ENCODE peak calls at places on chromosomes 16 and 17, in five cellular contexts. X is transverse colon, P is vagina, L is spleen, G is stomach. R is an unnamed sample.

GRCh38 chr16:79599256-79599836 is 1.2 kb downstream of the MAF start:
- DNase-seq in P (no peak), X (no peak), L (peak; percentile 87), G (no peak), R (no peak)

GRCh38 chr16:75703341-75703740 is 2.1 kb upstream of the DUXB start:
- DNase-seq in X (no peak), L (no peak), G (no peak), P (no peak), R (no peak)

GRCh38 chr16:3730161-3731125 is 13.1 kb upstream of the TRAP1 start:
- DNase-seq in L (peak; percentile 43), X (no peak), P (no peak), G (no peak), R (no peak)

GRCh38 chr16:58459344-58460218 is 40.4 kb upstream of the NDRG4 start:
- DNase-seq in X (no peak), P (no peak), G (no peak), L (no peak), R (no peak)

GRCh38 chr16:58414938-58415451 is 22.7 kb downstream of the GINS3 start:
- DNase-seq in P (no peak), L (no peak), X (no peak), G (no peak), R (no peak)

GRCh38 chr17:43217614-43218087 is 6.0 kb downstream of the TMEM106A start:
- DNase-seq in L (peak; percentile 42), G (no peak), P (no peak), X (no peak), R (no peak)

GRCh38 chr16:79261461-79261860 is 339.1 kb downstream of the MAF start:
- DNase-seq in X (peak; percentile 52), L (peak; percentile 80), P (peak; percentile 44), G (peak; percentile 53), R (peak; percentile 62)

GRCh38 chr17:30363715-30364202 is 15.0 kb upstream of the CPD start:
- DNase-seq in P (no peak), G (peak; percentile 51), X (peak; percentile 46), L (peak; percentile 86), R (peak; percentile 82)

GRCh38 chr16:27430512-27430911 is 28.5 kb downstream of the IL21R start:
- DNase-seq in L (no peak), G (no peak), P (peak; percentile 42), X (no peak), R (no peak)

GRCh38 chr16:86071611-86072240 is 172.8 kb downstream of the IRF8 start:
- DNase-seq in P (no peak), G (no peak), X (no peak), L (peak; percentile 56), R (no peak)

GRCh38 chr17:38733315-38734234 is 3.4 kb downstream of the CISD3 start:
- DNase-seq in P (no peak), G (no peak), L (no peak), X (no peak), R (no peak)

GRCh38 chr16:28289106-28289505 is 3.2 kb upstream of the SBK1 start:
- DNase-seq in G (no peak), X (no peak), L (no peak), P (no peak), R (no peak)

GRCh38 chr16:3542601-3543373 is 34.4 kb downstream of the NLRC3 start:
- DNase-seq in L (no peak), G (no peak), X (no peak), P (no peak), R (no peak)

GRCh38 chr16:69112285-69113129 is 7.1 kb downstream of the HAS3 start:
- DNase-seq in X (peak; percentile 64), L (peak; percentile 78), G (peak; percentile 71), P (no peak), R (peak; percentile 53)

GRCh38 chr17:74807925-74808324 is 31.8 kb upstream of the NAT9 start:
- DNase-seq in G (no peak), P (no peak), L (no peak), X (no peak), R (no peak)

GRCh38 chr17:34797724-34798123 is 163.5 kb downstream of the CCT6B start:
- DNase-seq in P (no peak), G (no peak), X (no peak), L (no peak), R (no peak)

GRCh38 chr17:41464682-41465081 is 2.5 kb downstream of the KRT32 start:
- DNase-seq in L (no peak), G (peak; percentile 59), X (no peak), P (no peak), R (no peak)

GRCh38 chr17:30290696-30291570 is 811 bp downstream of the BLMH start:
- DNase-seq in X (peak; percentile 58), G (peak; percentile 50), L (peak; percentile 81), P (no peak), R (peak; percentile 89)

GRCh38 chr17:43042025-43042424 is 17.0 kb downstream of the RND2 start:
- DNase-seq in P (no peak), X (no peak), G (no peak), L (no peak), R (no peak)

DNA sequence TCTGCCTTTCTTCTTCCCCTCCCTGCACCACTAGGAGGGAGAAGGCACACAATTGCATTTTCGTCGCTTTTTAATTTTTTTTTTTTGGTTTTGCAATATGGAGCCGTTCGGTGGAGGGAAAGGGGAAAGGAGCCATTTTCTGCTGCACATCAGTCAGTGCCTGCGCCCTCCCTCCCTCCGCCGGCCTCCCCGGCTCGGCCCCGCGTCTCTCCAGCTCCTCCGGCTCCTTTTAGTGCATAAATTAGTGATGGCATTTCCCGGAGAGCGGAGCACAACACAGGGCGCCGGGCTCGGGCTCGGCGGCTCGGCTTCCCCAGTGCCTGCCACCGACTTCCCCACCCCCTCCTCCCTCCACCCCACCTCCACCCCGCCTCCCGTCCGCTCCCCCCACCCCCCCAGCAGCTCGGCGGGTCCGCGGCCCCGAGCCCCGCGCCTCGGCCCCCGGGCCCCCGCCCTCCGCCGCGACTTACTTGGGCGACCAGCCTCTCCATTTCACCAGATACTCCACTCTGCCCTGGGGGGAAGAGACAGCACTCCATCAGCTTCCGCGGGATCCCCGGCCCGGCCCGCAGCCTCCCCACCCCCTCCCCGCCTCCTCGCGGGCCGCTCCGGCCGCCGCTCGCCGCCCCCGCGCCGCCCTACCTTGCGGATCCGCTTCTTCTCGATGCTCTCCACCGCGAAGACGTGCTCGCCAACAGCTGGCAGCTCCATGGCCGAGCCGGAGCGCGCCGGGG is 532 bp downstream of the CBX4 start:
- DNase-seq in G (peak; percentile 55), L (peak; percentile 91), X (peak; percentile 63), P (no peak), R (peak; percentile 92)
- TF ChIP-seq POLR2A in G (no peak), L (no peak), X (peak; percentile 35), P (no peak), R (peak; percentile 20)

DNA sequence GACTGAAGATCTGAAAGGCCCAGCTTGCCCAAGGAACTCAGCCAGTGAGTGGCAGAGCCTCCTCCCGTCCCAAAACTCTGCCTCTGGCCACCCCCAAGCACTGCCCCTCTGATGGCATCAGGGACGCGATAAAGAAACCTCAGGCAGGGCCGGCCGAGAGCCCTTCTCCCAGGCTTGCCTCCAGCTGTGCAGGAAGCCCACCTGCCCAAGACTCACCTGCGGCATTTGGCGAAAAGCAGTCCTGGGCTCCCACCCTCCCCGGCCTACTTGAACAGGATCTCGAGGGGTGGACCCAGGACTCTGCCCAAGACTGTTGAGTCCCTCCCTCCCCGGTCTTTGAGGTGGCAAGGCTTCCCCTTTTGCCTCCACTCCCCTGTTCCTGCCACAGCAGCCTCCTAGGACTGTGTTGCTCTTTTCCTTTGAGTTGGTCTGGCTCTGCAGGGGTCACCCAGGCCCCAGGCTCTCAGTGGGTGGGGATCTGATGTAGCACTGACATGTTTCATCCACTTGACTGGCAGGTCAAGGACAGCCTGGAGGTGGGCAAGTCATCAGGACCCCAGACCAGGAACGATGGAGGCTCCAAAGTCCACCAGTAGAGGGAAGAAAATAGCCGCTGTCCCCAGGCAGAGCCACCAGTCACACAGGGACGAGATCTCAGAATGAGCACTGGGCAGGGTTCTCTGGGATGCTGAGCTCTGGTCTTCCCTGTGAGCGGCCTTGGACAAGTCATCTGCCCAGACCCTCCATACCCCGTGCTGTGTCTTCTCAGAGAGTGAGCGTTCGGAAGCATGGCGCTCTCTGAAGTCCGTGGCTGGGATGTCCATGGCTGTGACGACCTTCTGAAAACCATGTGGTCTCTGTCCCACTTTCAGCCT is 111.1 kb upstream of the TNRC6C start:
- DNase-seq in G (no peak), X (no peak), P (no peak), L (peak; percentile 67), R (no peak)
- TF ChIP-seq POLR2AphosphoS5 in G (no peak), X (no peak), P (no peak), L (no peak), R (no peak)

DNA sequence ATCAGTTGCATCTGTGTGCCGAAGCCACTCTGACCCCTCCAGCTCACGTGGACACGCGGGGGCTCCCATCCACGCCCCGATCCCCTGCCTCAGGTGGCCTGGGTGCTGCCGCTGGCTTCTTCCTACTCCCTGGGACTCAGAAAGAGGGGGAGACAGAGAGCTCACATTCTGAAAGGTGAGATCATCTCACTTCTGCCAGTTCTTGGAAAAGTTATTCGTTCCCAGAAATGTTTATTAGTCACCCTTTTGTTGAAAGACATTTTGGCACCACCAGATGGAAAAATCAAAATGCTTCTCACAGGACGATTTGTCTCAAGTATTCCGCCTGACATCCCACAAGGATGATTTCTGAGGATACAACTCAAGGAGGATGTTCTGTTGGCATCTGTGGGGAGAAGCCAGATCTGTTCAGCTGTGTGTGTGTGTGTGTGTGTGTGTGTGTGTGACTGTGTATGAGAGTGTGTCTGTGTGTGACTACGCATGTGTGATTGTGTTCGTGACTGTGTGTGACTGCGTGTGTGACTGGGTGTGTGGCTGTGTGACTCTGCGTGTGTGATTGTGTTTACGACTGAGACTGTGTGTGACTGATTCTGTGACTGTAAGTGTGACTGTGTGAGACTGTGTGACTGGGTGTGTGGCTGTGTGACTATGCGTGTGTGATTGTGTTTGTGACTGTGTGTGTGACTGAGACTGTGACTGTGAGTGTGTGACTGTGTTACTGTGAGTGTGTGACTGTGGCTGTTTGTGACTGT is 207.3 kb downstream of the NTN1 start:
- DNase-seq in P (no peak), X (no peak), G (no peak), L (no peak), R (no peak)
- H3K27ac ChIP-seq in P (peak overlapping the region; percentile 85), X (peak overlapping the region; percentile 47), G (peak overlapping the region; percentile 46), L (no peak overlapping the region), R (no peak overlapping the region)

DNA sequence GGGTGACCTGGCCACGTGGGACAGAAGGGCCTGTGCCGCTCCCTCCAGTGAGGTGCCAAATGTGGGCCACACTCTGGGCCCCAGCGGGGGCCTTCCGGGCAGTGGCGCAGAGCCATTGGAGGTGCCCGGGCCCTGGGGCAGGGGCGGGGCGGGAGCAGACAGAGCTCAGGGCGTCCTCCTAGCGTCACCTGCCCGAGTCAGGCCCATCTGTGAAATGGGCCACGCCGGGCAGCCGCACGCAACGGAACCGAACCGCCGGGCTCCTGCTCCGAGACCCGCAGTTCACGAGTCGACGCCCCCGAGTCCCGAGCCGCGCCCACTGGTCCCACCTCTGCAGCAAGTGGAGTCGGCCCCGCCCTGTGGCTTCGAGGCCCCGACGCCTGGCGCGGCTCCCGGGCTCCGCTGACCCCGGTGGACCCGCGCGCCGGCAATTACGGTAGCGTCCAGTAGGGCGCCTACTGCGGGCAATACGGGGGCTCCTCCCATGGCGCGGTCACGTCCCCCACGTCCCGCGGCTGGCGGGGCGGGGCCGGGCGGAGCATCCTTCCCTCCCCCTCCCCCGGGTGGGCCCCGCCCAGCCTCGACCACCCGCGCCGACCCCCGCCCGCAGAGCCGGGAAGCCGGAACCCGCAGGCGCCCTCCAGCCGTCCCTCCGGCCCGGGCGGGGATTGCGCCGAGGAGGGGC is 1.9 kb downstream of the SLC16A3 start:
- DNase-seq in L (peak; percentile 95), G (peak; percentile 88), P (no peak), X (peak; percentile 92), R (peak; percentile 97)
- TF ChIP-seq POLR2A in L (no peak), G (no peak), P (no peak), X (peak; percentile 26), R (no peak)

R was measured in upper lobe of left lung.